ENCODE peak calls at places on chromosomes 12 and 14, in five cellular contexts. H, Z, N, X and R are unnamed samples. For H3K27me3, the result is how much of the 10 kb centered on the place peaks cover.

GRCh38 chr14:35400707-35401421 is 3.7 kb downstream of the NFKBIA start:
- DNase-seq in H (no peak), Z (peak), N (peak), X (no peak), R (no peak)

GRCh38 chr14:35213869-35214387 is 78.3 kb upstream of the PSMA6 start:
- DNase-seq in H (no peak), Z (no peak), N (no peak), X (no peak), R (no peak)

GRCh38 chr12:132471011-132471857 is 18.7 kb upstream of the FBRSL1 start:
- DNase-seq in H (no peak), Z (peak), N (peak), X (no peak), R (no peak)

GRCh38 chr12:45034861-45035265 is 16.0 kb downstream of the DBX2 start:
- DNase-seq in H (no peak), Z (no peak), N (no peak), X (no peak), R (no peak)

GRCh38 chr12:53757095-53757770 is 5.5 kb upstream of the CISTR start:
- DNase-seq in H (peak), Z (peak), N (peak), X (no peak), R (peak)

GRCh38 chr12:127613056-127613455 is 653.9 kb upstream of the TMEM132C start:
- DNase-seq in H (no peak), Z (no peak), N (peak), X (no peak), R (no peak)

GRCh38 chr14:63713765-63714164 is 14.1 kb downstream of the SGPP1 start:
- DNase-seq in H (no peak), Z (no peak), N (no peak), X (no peak), R (no peak)

GRCh38 chr12:50635857-50636256 is 128.0 kb upstream of the ATF1 start:
- DNase-seq in H (no peak), Z (no peak), N (no peak), X (no peak), R (no peak)

GRCh38 chr14:79549515-79549914 is 661.8 kb downstream of the DIO2 start:
- DNase-seq in H (no peak), Z (no peak), N (no peak), X (no peak), R (no peak)

GRCh38 chr12:57983150-57983857 is 41.9 kb downstream of the ATP23 start:
- DNase-seq in H (peak), Z (peak), N (peak), X (peak), R (no peak)

GRCh38 chr12:66603981-66604380 is 74.9 kb downstream of the GRIP1 start:
- DNase-seq in H (no peak), Z (no peak), N (no peak), X (no peak), R (no peak)
- H3K27me3 ChIP-seq in H (under half), Z (under half), N (under half), X (under half), R (under half)

DNA sequence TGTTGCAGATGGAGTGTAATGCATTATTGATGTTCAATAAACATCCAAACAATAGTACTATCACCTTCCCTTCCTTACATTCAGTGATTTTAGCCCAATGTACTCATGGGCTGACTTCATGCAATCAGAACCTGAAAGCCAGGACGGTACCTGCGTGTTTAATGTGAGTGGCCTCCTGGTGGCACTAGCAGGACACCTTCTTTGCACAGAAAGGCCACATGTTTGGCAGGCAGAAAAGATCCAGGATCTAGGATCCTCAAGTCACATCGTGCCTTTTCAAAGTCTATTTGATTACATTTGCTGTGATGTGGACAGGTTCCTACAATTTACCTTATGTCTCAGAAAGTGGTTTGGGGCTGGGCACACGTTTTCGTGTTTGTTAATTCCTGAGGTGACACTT is 82.9 kb downstream of the NEDD1 start:
- DNase-seq in H (no peak), Z (no peak), N (peak), X (no peak), R (no peak)
- TF ChIP-seq CTCF in H (no peak), Z (no peak), N (peak), X (peak), R (no peak)

DNA sequence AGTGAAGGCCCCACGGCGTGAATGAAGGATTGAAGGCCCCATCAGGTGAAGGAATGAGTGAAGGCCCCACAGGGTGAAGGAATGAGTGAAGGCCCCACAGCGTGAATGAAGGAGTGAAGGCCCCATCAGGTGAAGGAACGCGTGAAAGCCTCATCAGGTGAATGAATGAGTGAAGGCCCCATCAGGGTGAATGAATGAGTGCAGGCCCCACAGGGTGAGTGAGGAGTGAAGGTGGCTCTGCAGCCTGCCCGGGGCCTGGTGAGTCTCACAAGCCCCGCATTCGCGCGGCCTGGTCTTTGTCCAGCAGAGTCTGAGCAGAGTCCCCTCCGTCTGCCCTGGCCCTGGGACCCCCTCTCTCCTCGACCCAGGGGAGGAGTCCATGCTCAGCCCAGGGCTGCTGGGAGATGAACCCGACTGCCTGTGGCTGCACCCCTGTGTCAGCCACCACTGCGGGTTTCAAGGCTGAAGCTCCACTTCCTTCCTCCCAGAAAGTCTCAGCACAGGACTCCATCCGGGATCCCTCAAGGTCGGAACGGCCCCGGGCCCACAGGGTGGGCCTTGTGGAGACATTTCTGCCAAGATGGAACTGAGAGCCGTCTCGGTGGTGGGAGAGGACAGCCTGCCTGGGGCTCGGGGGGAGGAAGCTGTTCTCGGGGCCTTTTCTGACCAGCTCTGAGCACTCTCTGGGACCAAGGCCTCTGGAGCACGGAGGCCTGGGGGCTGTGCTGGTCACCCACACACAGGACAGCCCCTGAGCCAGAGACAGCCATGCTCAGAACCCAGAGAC is 37.4 kb upstream of the TMEM179 start:
- DNase-seq in H (no peak), Z (no peak), N (no peak), X (no peak), R (no peak)
- H3K27me3 ChIP-seq in H (under half), Z (under half), N (under half), X (under half), R (under half)

GRCh38 chr12:2456122-2456812 is 338.5 kb upstream of the FKBP4 start:
- DNase-seq in H (no peak), Z (no peak), N (no peak), X (no peak), R (no peak)
- TF ChIP-seq CTCF in H (no peak), Z (no peak), N (no peak), X (no peak), R (no peak)

GRCh38 chr12:113524495-113524894 is 52.8 kb upstream of the LHX5 start:
- DNase-seq in H (no peak), Z (no peak), N (no peak), X (no peak), R (no peak)
- H3K27me3 ChIP-seq in H (under half), Z (half or more), N (under half), X (under half), R (under half)

GRCh38 chr12:121916719-121917118 is 1.7 kb upstream of the CFAP251 start:
- DNase-seq in H (peak), Z (no peak), N (no peak), X (no peak), R (no peak)
- TF ChIP-seq CTCF in H (no peak), Z (no peak), N (no peak), X (no peak), R (no peak)

GRCh38 chr14:100715803-100716202 is 10.9 kb upstream of the DLK1 start:
- DNase-seq in H (no peak), Z (no peak), N (no peak), X (no peak), R (no peak)
- H3K27me3 ChIP-seq in H (under half), Z (under half), N (under half), X (under half), R (under half)

GRCh38 chr12:109345428-109345827 is 2.3 kb upstream of the MYO1H start:
- DNase-seq in H (no peak), Z (no peak), N (no peak), X (no peak), R (no peak)

GRCh38 chr12:109347579-109347978 is at the start of gene MYO1H:
- DNase-seq in H (no peak), Z (no peak), N (no peak), X (no peak), R (no peak)

GRCh38 chr12:109346920-109347319 is 780 bp upstream of the MYO1H start:
- DNase-seq in H (no peak), Z (no peak), N (no peak), X (no peak), R (no peak)
- TF ChIP-seq CTCF in H (no peak), Z (no peak), N (no peak), X (peak), R (no peak)

GRCh38 chr12:2999265-2999841 is 40.2 kb downstream of the TEAD4 start:
- DNase-seq in H (peak), Z (no peak), N (peak), X (no peak), R (no peak)

GRCh38 chr12:2998789-2999264 is 39.6 kb downstream of the TEAD4 start:
- DNase-seq in H (peak), Z (no peak), N (peak), X (no peak), R (peak)

GRCh38 chr12:3002636-3003035 is 43.4 kb downstream of the TEAD4 start:
- DNase-seq in H (no peak), Z (no peak), N (no peak), X (no peak), R (no peak)

GRCh38 chr12:2997989-2998670 is 38.9 kb downstream of the TEAD4 start:
- DNase-seq in H (no peak), Z (no peak), N (no peak), X (no peak), R (no peak)

GRCh38 chr12:3000548-3001275 is 41.5 kb downstream of the TEAD4 start:
- DNase-seq in H (no peak), Z (no peak), N (peak), X (no peak), R (no peak)
- H3K27me3 ChIP-seq in H (under half), Z (under half), N (under half), X (under half), R (under half)

DNA sequence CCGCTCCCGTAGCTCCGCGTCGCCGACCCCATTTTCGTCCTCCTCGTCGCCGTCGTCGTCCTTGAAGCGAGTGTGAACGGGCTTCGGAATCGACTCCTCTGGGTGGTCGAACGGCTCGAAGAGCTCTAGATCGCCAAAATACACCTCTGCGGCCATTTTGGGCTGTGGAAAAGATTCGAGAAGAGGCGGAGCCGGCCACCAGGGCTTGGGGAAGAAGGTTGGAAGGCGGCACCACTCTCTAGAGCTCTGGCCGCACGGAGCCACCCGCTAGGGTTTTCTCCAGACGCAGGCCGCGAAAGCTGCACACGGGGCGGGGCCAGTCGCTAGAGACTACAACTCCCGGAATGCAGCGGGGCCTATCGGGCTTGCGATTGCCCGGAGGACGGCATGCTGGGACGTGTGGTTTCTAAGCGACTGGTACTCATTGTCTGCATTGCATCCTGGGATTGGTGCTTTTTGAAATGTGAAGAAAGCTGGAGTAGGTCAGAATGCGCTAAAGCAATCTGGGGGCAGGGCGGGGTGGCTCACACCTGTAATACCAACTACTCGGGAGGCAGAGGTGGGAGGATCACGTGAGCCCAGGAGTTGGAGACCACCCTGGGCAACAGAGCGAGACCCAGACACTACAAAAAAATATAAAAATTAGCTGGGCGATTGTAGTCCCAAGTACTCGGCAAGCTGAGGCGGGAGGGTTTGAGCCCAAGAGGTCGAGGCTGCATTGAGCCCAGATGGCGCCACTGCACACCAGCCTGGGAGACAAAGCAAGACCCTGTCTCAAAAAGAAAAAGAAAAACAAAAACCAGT is at the start of gene ZCCHC8:
- DNase-seq in H (peak), Z (peak), N (peak), X (peak), R (peak)
- TF ChIP-seq CTCF in H (no peak), Z (peak), N (peak), X (no peak), R (no peak)